ENCODE peak calls at places on chromosomes 4 and X, in five cellular contexts. M is T-helper 1 cell; C is stimulated activated CD8-positive, alpha-beta memory T cell treated with anti-CD3 and anti-CD28 coated beads, Interleukin-4, amount 100 ng/mL, for 24 hours; E is fibroblast of the conjunctiva; H is uterus. R is an unnamed sample.

GRCh38 chr4:104726002-104726401 is 231.3 kb upstream of the CXXC4 start:
- DNase-seq in M (no peak), C (no peak), E (no peak), H (no peak), R (no peak)

GRCh38 chrX:30931920-30932319 is 42.9 kb upstream of the TAB3 start:
- DNase-seq in M (no peak), C (no peak), E (no peak), H (no peak), R (no peak)

GRCh38 chr4:1400191-1400805 is 5.9 kb downstream of the NKX1-1 start:
- DNase-seq in M (no peak), C (no peak), E (no peak), H (no peak), R (no peak)

GRCh38 chr4:186021461-186022167 is 47.3 kb upstream of the TLR3 start:
- DNase-seq in M (no peak), C (no peak), E (peak), H (no peak), R (no peak)

GRCh38 chr4:154985673-154986072 is 204.6 kb downstream of the RBM46 start:
- DNase-seq in M (no peak), C (no peak), E (peak), H (no peak), R (no peak)

GRCh38 chrX:9911479-9911878 is 55.7 kb upstream of the CLDN34 start:
- DNase-seq in M (no peak), C (no peak), E (no peak), H (no peak), R (no peak)

GRCh38 chr4:150782311-150782710 is 200.4 kb downstream of the MAB21L2 start:
- DNase-seq in M (no peak), C (no peak), E (no peak), H (no peak), R (no peak)

GRCh38 chr4:98518555-98519267 is 139.7 kb downstream of the TSPAN5 start:
- DNase-seq in M (no peak), C (no peak), E (no peak), H (no peak), R (no peak)

GRCh38 chr4:145041378-145041777 is 56.6 kb downstream of the ANAPC10 start:
- DNase-seq in M (no peak), C (no peak), E (no peak), H (no peak), R (no peak)

GRCh38 chrX:122091571-122091970 is 1044.2 kb downstream of the GLUD2 start:
- DNase-seq in M (no peak), C (no peak), E (no peak), H (no peak), R (no peak)

GRCh38 chr4:177250056-177250696 is 59.5 kb upstream of the NEIL3 start:
- DNase-seq in M (peak), C (peak), E (peak), H (no peak), R (peak)

GRCh38 chr4:137968956-137969709 is 273.0 kb downstream of the SLC7A11 start:
- DNase-seq in M (no peak), C (no peak), E (peak), H (no peak), R (no peak)

GRCh38 chrX:19382500-19383145 is 38.9 kb downstream of the PDHA1 start:
- DNase-seq in M (peak), C (peak), E (no peak), H (no peak), R (peak)

GRCh38 chr4:40736910-40737309 is 12.8 kb upstream of the NSUN7 start:
- DNase-seq in M (no peak), C (no peak), E (peak), H (no peak), R (no peak)

GRCh38 chr4:122100508-122100907 is 51.6 kb upstream of the BLTP1 start:
- DNase-seq in M (no peak), C (no peak), E (no peak), H (no peak), R (no peak)

GRCh38 chrX:13180807-13181206 is 136.4 kb upstream of the FAM9C start:
- DNase-seq in M (no peak), C (no peak), E (no peak), H (no peak), R (no peak)

R was measured in effector memory CD8-positive, alpha-beta T cell.